ENCODE peak calls at places on chromosomes 2 and 18, in eight cellular contexts. M is uterus, K is cardiac fibroblast, Z is sigmoid colon, C is astrocyte of the spinal cord, R is upper lobe of left lung, D is A549, H is HCT116. V is an unnamed sample.

GRCh38 chr2:120204945-120205670 is 18.1 kb downstream of the TMEM185B start:
- DNase-seq in K (no peak), Z (no peak), C (no peak), D (no peak), H (no peak), M (no peak), R (no peak), V (no peak)

GRCh38 chr18:8960740-8961657 is 141.5 kb upstream of the NDUFV2 start:
- DNase-seq in D (peak; percentile 63), R (no peak), H (no peak), C (peak; percentile 81), Z (no peak), K (peak; percentile 51), M (no peak), V (no peak)

GRCh38 chr2:219886615-219887014 is 259.2 kb downstream of the SLC4A3 start:
- DNase-seq in M (no peak), H (no peak), C (no peak), D (peak; percentile 21), R (no peak), Z (no peak), K (no peak), V (no peak)

GRCh38 chr18:6920099-6920955 is 190.8 kb downstream of the ARHGAP28 start:
- DNase-seq in M (peak; percentile 39), Z (no peak), K (peak; percentile 77), C (peak; percentile 69), D (peak; percentile 63), R (no peak), H (no peak), V (peak; percentile 62)

GRCh38 chr2:16330571-16331351 is 334.9 kb downstream of the CYRIA start:
- DNase-seq in C (no peak), R (no peak), M (no peak), D (no peak), K (no peak), Z (no peak), H (no peak), V (peak; percentile 77)

GRCh38 chr2:25324905-25325592 is 16.7 kb downstream of the DNMT3A start:
- DNase-seq in R (no peak), Z (peak; percentile 85), K (peak; percentile 51), H (no peak), C (peak; percentile 76), D (no peak), M (peak; percentile 83), V (no peak)

GRCh38 chr2:72211359-72211758 is 63.7 kb upstream of the CYP26B1 start:
- DNase-seq in C (peak; percentile 39), M (no peak), R (no peak), D (peak; percentile 38), Z (no peak), K (no peak), H (no peak), V (no peak)

GRCh38 chr2:120403676-120404075 is 57.7 kb downstream of the INHBB start:
- DNase-seq in K (no peak), Z (no peak), M (no peak), R (no peak), H (no peak), C (no peak), D (peak; percentile 75), V (no peak)

GRCh38 chr2:240635116-240635997 is 10.1 kb downstream of the GPR35 start:
- DNase-seq in C (no peak), K (no peak), R (no peak), Z (no peak), H (no peak), D (no peak), M (no peak), V (no peak)

GRCh38 chr2:112597537-112598322 is 13.3 kb downstream of the CHCHD5 start:
- DNase-seq in H (no peak), K (no peak), Z (peak; percentile 24), R (no peak), M (no peak), D (no peak), C (no peak), V (no peak)

GRCh38 chr2:12700989-12701388 is 15.7 kb upstream of the TRIB2 start:
- DNase-seq in M (no peak), R (no peak), Z (no peak), K (no peak), D (no peak), C (no peak), H (no peak), V (no peak)

GRCh38 chr2:189798312-189799029 is 14.2 kb downstream of the PMS1 start:
- DNase-seq in K (peak; percentile 75), Z (no peak), H (peak; percentile 12), R (no peak), M (no peak), C (peak; percentile 72), D (peak; percentile 47), V (no peak)

GRCh38 chr2:78992807-78993517 is 32.5 kb upstream of the REG3G start:
- DNase-seq in H (no peak), M (no peak), R (peak; percentile 24), K (no peak), D (no peak), C (no peak), Z (no peak), V (no peak)

GRCh38 chr2:122570641-122571040 is 815.2 kb downstream of the TSN start:
- DNase-seq in M (no peak), R (no peak), K (no peak), D (no peak), H (no peak), Z (no peak), C (no peak), V (no peak)

GRCh38 chr2:240981871-240982800 is 16.3 kb upstream of the SNED1 start:
- DNase-seq in K (no peak), D (no peak), M (no peak), Z (peak; percentile 52), R (peak; percentile 15), C (no peak), H (no peak), V (peak; percentile 10)

GRCh38 chr2:41836944-41837343 is 210.9 kb upstream of the PKDCC start:
- DNase-seq in H (peak; percentile 7), R (no peak), C (peak; percentile 51), K (peak; percentile 63), Z (no peak), D (peak; percentile 31), M (no peak), V (peak; percentile 59)

GRCh38 chr2:69164379-69164778 is 151.4 kb downstream of the ANTXR1 start:
- DNase-seq in R (no peak), K (peak; percentile 82), C (peak; percentile 72), D (no peak), Z (no peak), H (no peak), M (no peak), V (no peak)

GRCh38 chr2:205776139-205776538 is 93.8 kb downstream of the NRP2 start:
- DNase-seq in K (no peak), D (peak; percentile 63), C (no peak), Z (no peak), R (peak; percentile 57), H (peak; percentile 55), M (peak; percentile 46), V (no peak)

GRCh38 chr2:238173692-238174091 is 14.9 kb downstream of the ERFE start:
- DNase-seq in Z (no peak), H (no peak), D (no peak), M (no peak), C (no peak), R (no peak), K (no peak), V (no peak)

GRCh38 chr2:74291891-74292621 is 51.2 kb downstream of the SLC4A5 start:
- DNase-seq in K (no peak), D (no peak), R (no peak), H (no peak), M (no peak), C (peak; percentile 39), Z (no peak), V (no peak)

GRCh38 chr18:51168031-51168742 is 29.3 kb downstream of the MEX3C start:
- DNase-seq in K (no peak), C (no peak), R (no peak), D (peak; percentile 9), M (no peak), H (no peak), Z (no peak), V (no peak)
- TF ChIP-seq CTCF in K (no peak), C (no peak), R (no peak), D (no peak), M (no peak), H (no peak), Z (no peak), V (no peak)

GRCh38 chr2:195656859-195657633 is at the start of gene SLC39A10:
- DNase-seq in K (peak; percentile 98), R (peak; percentile 98), M (peak; percentile 99), D (peak; percentile 98), Z (peak; percentile 99), C (peak; percentile 98), H (peak; percentile 95), V (peak; percentile 91)
- TF ChIP-seq CTCF in K (no peak), R (peak; percentile 66), M (no peak), D (no peak), Z (no peak), C (no peak), H (no peak), V (peak; percentile 36)

GRCh38 chr2:56656826-56657225 is 473.0 kb downstream of the CCDC85A start:
- DNase-seq in K (no peak), D (no peak), Z (no peak), C (no peak), R (no peak), M (no peak), H (no peak), V (no peak)

DNA sequence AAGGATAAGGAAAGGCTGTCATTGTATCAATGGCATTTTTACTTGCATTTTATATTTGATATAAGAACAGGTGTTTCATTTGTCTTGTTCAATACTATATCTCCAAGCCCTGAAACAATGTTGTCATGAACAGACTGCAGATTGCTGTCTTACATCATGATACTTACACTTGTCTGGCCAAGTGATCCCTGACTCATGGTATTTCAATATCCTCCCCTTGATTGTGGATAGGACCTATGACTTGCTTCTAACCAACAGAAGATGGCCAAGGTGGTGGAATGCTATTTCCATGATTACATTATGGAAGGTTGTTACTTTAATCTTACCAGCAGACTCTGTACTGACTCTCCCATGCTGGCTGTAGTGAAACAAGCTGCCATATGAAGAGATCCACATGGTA is 471.1 kb downstream of the CCDC85A start:
- DNase-seq in R (no peak), K (no peak), H (no peak), D (no peak), Z (no peak), M (no peak), C (no peak), V (no peak)
- TF ChIP-seq CTCF in R (no peak), K (no peak), H (no peak), D (no peak), Z (no peak), M (no peak), C (no peak), V (no peak)

GRCh38 chr18:4813708-4814107 is 358.6 kb upstream of the DLGAP1 start:
- DNase-seq in H (no peak), C (no peak), Z (no peak), M (no peak), R (no peak), K (no peak), D (no peak), V (no peak)
- TF ChIP-seq CTCF in H (no peak), C (no peak), Z (no peak), M (no peak), R (no peak), K (no peak), D (no peak), V (no peak)